ENCODE peak calls at places on chromosomes 5 and 9, in eight cellular contexts. U is neural progenitor cell, A is astrocyte, S is HCT116, T is endothelial cell of umbilical vein, C is A673, I is fibroblast of lung, Q is HepG2. V is an unnamed sample. For H3K9me3, the result is how much of the 10 kb centered on the place peaks cover.

GRCh38 chr5:1038417-1039209 is 30.0 kb downstream of the NKD2 start:
- DNase-seq in S (no peak), Q (no peak), T (no peak), I (no peak), A (no peak), U (no peak), C (peak), V (no peak)

GRCh38 chr5:151183451-151184245 is 26.1 kb upstream of the ANXA6 start:
- DNase-seq in A (no peak), U (no peak), T (peak), I (peak), Q (no peak), C (peak), S (no peak), V (peak)

GRCh38 chr9:134268308-134268724 is 57.9 kb upstream of the RXRA start:
- DNase-seq in A (no peak), S (no peak), Q (peak), C (no peak), U (no peak), T (no peak), I (no peak), V (peak)

GRCh38 chr9:137982132-137982666 is 104.6 kb downstream of the CACNA1B start:
- DNase-seq in S (peak), U (no peak), Q (no peak), T (no peak), I (no peak), A (no peak), C (no peak), V (peak)

GRCh38 chr5:74212336-74212735 is 428.2 kb downstream of the ENC1 start:
- DNase-seq in T (peak), A (no peak), C (peak), S (peak), Q (peak), I (no peak), U (peak), V (no peak)

GRCh38 chr5:68531970-68532369 is 316.4 kb downstream of the PIK3R1 start:
- DNase-seq in S (no peak), C (no peak), A (no peak), U (no peak), I (no peak), Q (no peak), T (no peak), V (no peak)

GRCh38 chr5:79493596-79494343 is 20.2 kb downstream of the HOMER1 start:
- DNase-seq in U (no peak), S (no peak), C (no peak), Q (no peak), A (no peak), T (no peak), I (no peak), V (no peak)

GRCh38 chr9:128764361-128764760 is 7.4 kb downstream of the ZER1 start:
- DNase-seq in I (no peak), A (no peak), Q (no peak), C (no peak), S (no peak), U (no peak), T (no peak), V (no peak)

GRCh38 chr5:147963948-147964693 is 57.8 kb upstream of the C5orf46 start:
- DNase-seq in S (no peak), T (peak), I (no peak), C (no peak), A (no peak), Q (no peak), U (no peak), V (no peak)

GRCh38 chr5:129904667-129905466 is 602 bp downstream of the CHSY3 start:
- DNase-seq in U (peak), S (no peak), Q (no peak), C (no peak), T (no peak), A (no peak), I (peak), V (no peak)

GRCh38 chr5:35598707-35599370 is 18.8 kb upstream of the SPEF2 start:
- DNase-seq in C (peak), I (no peak), U (peak), S (peak), T (no peak), A (no peak), Q (peak), V (no peak)

DNA sequence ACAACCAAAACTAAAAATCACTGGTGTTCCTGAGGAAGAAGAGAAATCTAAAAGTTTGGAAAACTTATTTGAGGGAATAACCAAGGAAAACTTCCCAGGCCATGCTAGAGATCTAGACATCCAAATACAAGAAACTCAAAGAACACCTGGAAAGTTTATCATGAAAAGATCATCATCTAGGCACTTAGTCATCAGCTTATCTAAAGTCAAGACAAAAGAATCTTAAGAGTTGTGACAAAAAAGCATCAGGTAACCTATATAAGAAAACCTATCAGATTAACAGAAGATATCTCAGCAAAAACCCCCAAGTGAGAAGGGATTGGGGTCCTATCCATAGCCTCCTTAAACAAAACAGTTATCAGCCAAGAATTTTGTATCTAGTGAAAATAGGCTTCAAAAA is 17.1 kb upstream of the SPEF2 start:
- DNase-seq in A (no peak), Q (no peak), T (no peak), S (no peak), C (no peak), I (no peak), U (no peak), V (no peak)
- H3K9me3 ChIP-seq in A (under half), Q (under half), T (under half), S (under half), C (under half), I (under half), U (under half), V (under half)

GRCh38 chr5:132829742-132830435 is 558 bp downstream of the SHROOM1 start:
- DNase-seq in U (peak), S (peak), C (peak), Q (peak), A (peak), T (peak), I (peak), V (peak)
- TF ChIP-seq EZH2 in U (peak), S (no peak), C (no peak), Q (no peak), A (no peak), T (no peak), I (no peak), V (no peak)

DNA sequence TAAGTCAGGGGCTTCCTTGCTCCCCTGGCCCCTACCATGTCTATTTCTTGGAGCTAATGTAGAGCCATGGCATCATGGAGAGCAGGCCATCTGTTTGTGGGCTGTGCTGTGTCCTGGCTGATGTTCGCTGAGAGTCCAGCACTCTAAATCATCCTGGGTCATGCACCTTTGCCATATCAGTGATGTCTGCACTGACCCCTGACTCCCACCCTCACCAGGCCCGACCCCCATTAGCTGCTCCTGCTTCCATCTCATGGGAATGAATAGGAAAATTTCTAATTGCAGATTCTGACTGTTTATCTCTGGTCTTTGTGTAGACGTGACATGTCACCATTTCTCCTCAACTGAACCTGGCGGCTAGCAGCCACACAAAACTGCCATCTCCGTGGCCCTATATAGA is 236.9 kb downstream of the NSG2 start:
- DNase-seq in U (no peak), S (no peak), Q (no peak), A (no peak), T (no peak), C (no peak), I (no peak), V (no peak)
- H3K9me3 ChIP-seq in U (under half), S (under half), Q (under half), A (under half), T (under half), C (under half), I (under half), V (under half)

DNA sequence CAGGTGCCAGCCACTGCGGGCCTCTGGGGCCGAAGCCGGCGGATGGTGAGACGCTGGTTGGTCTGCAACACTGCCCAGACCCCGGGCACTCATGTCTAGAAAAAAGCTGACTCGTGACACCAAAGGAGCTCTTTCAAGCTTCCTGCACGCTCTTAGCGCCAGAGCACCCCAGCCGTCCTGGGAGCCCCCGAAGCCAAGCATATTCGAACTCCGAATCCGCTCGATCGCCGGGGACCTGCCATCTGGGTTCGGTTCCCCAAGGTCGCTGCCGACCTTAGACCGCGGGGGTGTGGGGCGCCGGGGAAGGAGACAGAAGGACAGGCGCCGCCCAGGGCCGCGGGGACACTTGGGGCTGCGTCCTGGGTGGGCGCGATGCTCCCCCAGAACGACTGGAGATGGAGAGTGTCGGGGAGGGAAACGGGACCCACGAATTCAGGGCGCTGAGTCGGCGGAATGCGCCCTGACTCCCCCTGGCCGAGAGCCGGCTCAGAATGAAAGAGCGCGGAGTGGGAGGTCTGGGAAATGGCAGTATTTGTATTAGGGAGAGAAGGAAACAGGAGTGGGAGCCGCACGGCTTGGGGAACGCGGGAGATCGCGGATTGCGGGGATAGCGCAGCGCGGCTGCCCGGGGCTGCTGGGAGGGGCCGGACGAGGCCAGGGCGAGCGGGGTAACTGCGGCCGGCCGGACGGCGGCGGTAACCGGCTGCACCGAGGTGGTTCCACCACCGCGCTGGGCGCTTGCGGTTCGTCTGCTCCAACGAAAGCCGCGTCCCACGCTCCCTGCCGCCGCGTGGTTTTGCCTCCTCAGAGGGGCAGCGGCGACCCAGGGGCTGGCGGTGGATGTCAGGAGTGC is 20.1 kb upstream of the MARCHF6 start:
- DNase-seq in I (peak), A (no peak), T (peak), U (peak), S (no peak), C (no peak), Q (no peak), V (peak)
- TF ChIP-seq EZH2 in I (no peak), A (peak), T (peak), U (peak), S (no peak), C (no peak), Q (no peak), V (no peak)

GRCh38 chr5:158289967-158290366 is 431.0 kb upstream of the CLINT1 start:
- DNase-seq in A (no peak), Q (no peak), U (no peak), S (no peak), I (no peak), T (no peak), C (no peak), V (no peak)
- H3K9me3 ChIP-seq in A (under half), Q (under half), U (under half), S (under half), I (under half), T (under half), C (under half), V (under half)

GRCh38 chr9:97502222-97502983 is 937 bp downstream of the TMOD1 start:
- DNase-seq in U (peak), A (no peak), S (no peak), C (no peak), T (no peak), Q (no peak), I (no peak), V (no peak)
- TF ChIP-seq EZH2 in U (peak), A (peak), S (no peak), C (peak), T (peak), Q (no peak), I (peak), V (no peak)

GRCh38 chr5:179065703-179066102 is 5.5 kb downstream of the ZNF354C start:
- DNase-seq in A (no peak), I (no peak), C (no peak), T (no peak), Q (no peak), S (no peak), U (no peak), V (no peak)
- H3K9me3 ChIP-seq in A (under half), I (under half), C (under half), T (under half), Q (half or more), S (under half), U (under half), V (under half)

GRCh38 chr5:88694087-88694703 is 188.8 kb downstream of the MEF2C start:
- DNase-seq in S (no peak), A (no peak), T (no peak), C (no peak), Q (no peak), I (no peak), U (no peak), V (no peak)

GRCh38 chr5:88689662-88690351 is 193.2 kb downstream of the MEF2C start:
- DNase-seq in T (no peak), A (peak), C (no peak), U (peak), I (peak), Q (no peak), S (no peak), V (no peak)

GRCh38 chr5:88692979-88693932 is 189.7 kb downstream of the MEF2C start:
- DNase-seq in Q (no peak), U (no peak), C (no peak), S (no peak), I (no peak), T (no peak), A (no peak), V (no peak)

GRCh38 chr5:88690619-88691560 is 192.1 kb downstream of the MEF2C start:
- DNase-seq in T (peak), C (peak), Q (peak), S (peak), A (peak), I (peak), U (peak), V (peak)

GRCh38 chr5:88691945-88692868 is 190.8 kb downstream of the MEF2C start:
- DNase-seq in S (no peak), C (no peak), Q (no peak), T (no peak), A (no peak), I (peak), U (peak), V (no peak)
- TF ChIP-seq EZH2 in S (no peak), C (no peak), Q (no peak), T (peak), A (no peak), I (peak), U (peak), V (no peak)